ENCODE peak calls at places on chromosomes 5 and 9, in six cellular contexts. E, S, C, L, Z and X are unnamed samples.

GRCh38 chr5:34652916-34653315 is 3.2 kb upstream of the RAI14 start:
- DNase-seq in E (no peak), S (peak; percentile 61), C (no peak), L (no peak), Z (no peak), X (no peak)

GRCh38 chr9:132997591-132997990 is 19.1 kb downstream of the GFI1B start:
- DNase-seq in E (no peak), S (peak; percentile 0), C (no peak), L (no peak), Z (no peak), X (no peak)

GRCh38 chr5:6701500-6701899 is 11.7 kb upstream of the TENT4A start:
- DNase-seq in E (no peak), S (no peak), C (no peak), L (no peak), Z (no peak), X (no peak)

GRCh38 chr5:13704401-13704800 is 240.1 kb downstream of the DNAH5 start:
- DNase-seq in E (no peak), S (no peak), C (no peak), L (no peak), Z (no peak), X (no peak)

GRCh38 chr9:68851657-68852056 is 146.6 kb downstream of the PIP5K1B start:
- DNase-seq in E (no peak), S (no peak), C (no peak), L (no peak), Z (no peak), X (no peak)

GRCh38 chr5:181261320-181262085 is 560 bp upstream of the TRIM52 start:
- DNase-seq in E (peak; percentile 56), S (no peak), C (peak; percentile 74), L (peak; percentile 90), Z (no peak), X (peak; percentile 63)

GRCh38 chr5:147332643-147333042 is 97.8 kb downstream of the STK32A start:
- DNase-seq in E (no peak), S (no peak), C (no peak), L (no peak), Z (no peak), X (no peak)

GRCh38 chr5:77087484-77088291 is 603 bp upstream of the ZBED3 start:
- DNase-seq in E (no peak), S (no peak), C (no peak), L (no peak), Z (peak; percentile 75), X (peak; percentile 19)

GRCh38 chr5:59099270-59099994 is 516.6 kb downstream of the RAB3C start:
- DNase-seq in E (no peak), S (no peak), C (peak; percentile 11), L (no peak), Z (no peak), X (no peak)

GRCh38 chr9:16455842-16456241 is 414.6 kb downstream of the BNC2 start:
- DNase-seq in E (no peak), S (no peak), C (no peak), L (no peak), Z (no peak), X (no peak)

GRCh38 chr5:37921452-37921851 is 81.6 kb upstream of the GDNF start:
- DNase-seq in E (no peak), S (no peak), C (no peak), L (no peak), Z (no peak), X (no peak)

GRCh38 chr5:28523887-28524637 is 1485.7 kb upstream of the CDH9 start:
- DNase-seq in E (no peak), S (no peak), C (no peak), L (no peak), Z (no peak), X (no peak)

GRCh38 chr5:14463629-14464028 is 118.0 kb upstream of the OTULINL start:
- DNase-seq in E (no peak), S (no peak), C (no peak), L (no peak), Z (no peak), X (no peak)

GRCh38 chr5:109487753-109488420 is 78.1 kb upstream of the PJA2 start:
- DNase-seq in E (no peak), S (no peak), C (no peak), L (no peak), Z (no peak), X (no peak)

GRCh38 chr5:157160001-157160400 is 6.1 kb downstream of the GARIN3 start:
- DNase-seq in E (no peak), S (no peak), C (peak; percentile 48), L (no peak), Z (no peak), X (no peak)

GRCh38 chr5:169100735-169101075 is 200.2 kb downstream of the SLIT3 start:
- DNase-seq in E (no peak), S (peak; percentile 19), C (no peak), L (no peak), Z (no peak), X (no peak)

GRCh38 chr9:101176384-101176783 is 147.9 kb downstream of the PLPPR1 start:
- DNase-seq in E (no peak), S (no peak), C (no peak), L (no peak), Z (no peak), X (no peak)